ENCODE peak calls at places on chromosomes 6 and 20, in five cellular contexts. R is IMR-90, Y is H1, F is H9, T is neuronal stem cell. I is an unnamed sample.
A peak's percentile ranks its signal among the peaks of the same experiment; 100 is the strongest.

GRCh38 chr20:44256961-44257360 is 9.9 kb downstream of the GDAP1L1 start:
- DNase-seq in R (no peak), Y (no peak), F (no peak), T (no peak), I (no peak)

GRCh38 chr20:826695-827323 is 6.7 kb upstream of the FAM110A start:
- DNase-seq in R (no peak), Y (no peak), F (no peak), T (no peak), I (no peak)

GRCh38 chr6:111477481-111477938 is 5.5 kb downstream of the REV3L start:
- DNase-seq in R (no peak), Y (no peak), F (no peak), T (no peak), I (peak; percentile 36)

GRCh38 chr6:21500314-21500713 is 93.2 kb upstream of the SOX4 start:
- DNase-seq in R (no peak), Y (no peak), F (no peak), T (no peak), I (peak; percentile 28)

GRCh38 chr20:20214757-20215275 is 153.1 kb upstream of the INSM1 start:
- DNase-seq in R (no peak), Y (no peak), F (no peak), T (no peak), I (no peak)

GRCh38 chr6:148629910-148630470 is 116.8 kb upstream of the UST start:
- DNase-seq in R (no peak), Y (no peak), F (no peak), T (no peak), I (no peak)

GRCh38 chr20:21147593-21147992 is 21.7 kb downstream of the KIZ start:
- DNase-seq in R (peak; percentile 32), Y (no peak), F (no peak), T (no peak), I (peak; percentile 12)

GRCh38 chr20:57651977-57652864 is 32.0 kb upstream of the ZBP1 start:
- DNase-seq in R (no peak), Y (no peak), F (no peak), T (no peak), I (no peak)

GRCh38 chr20:24001901-24002405 is 13.4 kb upstream of the GGTLC1 start:
- DNase-seq in R (no peak), Y (no peak), F (no peak), T (no peak), I (no peak)

GRCh38 chr20:58094160-58094559 is 134.3 kb downstream of the ANKRD60 start:
- DNase-seq in R (no peak), Y (no peak), F (peak; percentile 22), T (no peak), I (no peak)

GRCh38 chr6:30219244-30219643 is 6.0 kb upstream of the TRIM26 start:
- DNase-seq in R (peak; percentile 44), Y (peak; percentile 59), F (peak; percentile 61), T (no peak), I (peak; percentile 64)

GRCh38 chr6:24935753-24936152 is at the start of gene RIPOR2:
- DNase-seq in R (no peak), Y (peak; percentile 60), F (peak; percentile 85), T (no peak), I (no peak)

GRCh38 chr6:86969573-86969972 is 32.2 kb downstream of the HTR1E start:
- DNase-seq in R (no peak), Y (no peak), F (no peak), T (no peak), I (no peak)

GRCh38 chr6:141421378-141421777 is 711.3 kb upstream of the GJE1 start:
- DNase-seq in R (peak; percentile 85), Y (no peak), F (no peak), T (no peak), I (peak; percentile 65)

GRCh38 chr6:111843347-111844147 is 29.7 kb downstream of the FYN start:
- DNase-seq in R (no peak), Y (no peak), F (no peak), T (no peak), I (no peak)

GRCh38 chr20:33252460-33252859 is 16.7 kb downstream of the BPIFA1 start:
- DNase-seq in R (no peak), Y (no peak), F (no peak), T (no peak), I (no peak)

GRCh38 chr20:33789109-33789857 is 21.9 kb upstream of the CHMP4B start:
- DNase-seq in R (peak; percentile 96), Y (no peak), F (no peak), T (no peak), I (peak; percentile 96)

GRCh38 chr20:47465335-47466090 is 36.2 kb upstream of the NCOA3 start:
- DNase-seq in R (no peak), Y (no peak), F (no peak), T (no peak), I (no peak)

GRCh38 chr20:35344354-35344837 is 52.2 kb upstream of the FAM83C start:
- DNase-seq in R (peak; percentile 96), Y (no peak), F (no peak), T (no peak), I (peak; percentile 91)

GRCh38 chr20:25745738-25746137 is 49.1 kb upstream of the ZNF337 start:
- DNase-seq in R (no peak), Y (no peak), F (no peak), T (no peak), I (no peak)

GRCh38 chr6:148415511-148416286 is 73.1 kb downstream of the SASH1 start:
- DNase-seq in R (no peak), Y (no peak), F (no peak), T (no peak), I (no peak)

GRCh38 chr20:31788578-31788977 is 30.6 kb upstream of the MYLK2 start:
- DNase-seq in R (peak; percentile 28), Y (no peak), F (peak; percentile 45), T (no peak), I (no peak)

GRCh38 chr6:83307849-83308248 is 114.7 kb downstream of the RWDD2A start:
- DNase-seq in R (no peak), Y (no peak), F (no peak), T (no peak), I (no peak)
- H3K14ac ChIP-seq in R (no peak overlapping the region), Y (no peak overlapping the region), F (no peak overlapping the region), T (no peak overlapping the region), I (no peak overlapping the region)

GRCh38 chr6:6379573-6379972 is 59.1 kb upstream of the F13A1 start:
- DNase-seq in R (no peak), Y (no peak), F (no peak), T (no peak), I (no peak)

DNA sequence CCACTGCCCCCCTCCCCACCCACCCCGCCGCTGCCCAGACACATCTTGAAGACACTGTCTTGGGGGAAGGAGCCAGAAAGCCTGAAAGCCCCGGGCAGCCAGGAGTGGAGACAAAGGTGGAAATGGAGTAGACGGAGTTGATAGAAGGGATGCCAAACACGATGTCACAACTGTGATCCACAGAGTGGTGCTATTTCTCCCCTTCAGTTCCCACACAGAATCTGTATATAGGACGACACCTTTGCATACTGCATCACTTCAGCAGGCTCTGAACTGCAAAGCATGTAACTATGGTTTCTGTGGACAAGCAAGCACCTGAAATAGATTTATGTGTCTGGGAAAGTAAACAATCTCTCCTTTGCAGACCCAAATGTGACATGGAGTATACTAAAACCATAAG is 56.4 kb upstream of the F13A1 start:
- DNase-seq in R (no peak), Y (no peak), F (no peak), T (no peak), I (no peak)
- H2BK15ac ChIP-seq in R (no peak overlapping the region), Y (no peak overlapping the region), F (no peak overlapping the region), T (no peak overlapping the region), I (no peak overlapping the region)

GRCh38 chr20:62794007-62794724 is 2.1 kb upstream of the MRGBP start:
- DNase-seq in R (peak; percentile 95), Y (peak; percentile 98), F (peak; percentile 96), T (peak; percentile 95), I (peak; percentile 95)
- H3K14ac ChIP-seq in R (peak overlapping the region; percentile 68), Y (no peak overlapping the region), F (no peak overlapping the region), T (peak overlapping the region; percentile 90), I (peak overlapping the region; percentile 87)

DNA sequence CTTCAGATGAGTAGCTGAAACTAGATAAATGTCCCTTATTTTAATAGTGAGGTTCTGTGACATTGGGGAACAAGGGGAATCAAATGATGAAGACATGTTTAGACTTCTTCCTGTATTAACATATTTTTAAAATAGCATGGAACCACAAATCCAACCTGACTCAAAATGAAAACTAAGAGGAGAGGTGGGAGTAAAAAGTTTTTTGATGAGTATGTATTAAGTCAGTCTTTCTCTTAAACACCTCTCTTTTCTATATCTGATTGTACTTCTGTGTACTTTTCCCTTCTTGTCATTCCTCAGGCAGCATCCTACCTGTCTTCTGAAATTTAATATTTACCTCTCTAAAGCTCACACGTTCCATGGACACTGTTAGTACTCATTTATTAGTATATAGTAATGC is 8.7 kb upstream of the SDHAF4 start:
- DNase-seq in R (no peak), Y (no peak), F (no peak), T (no peak), I (no peak)
- H2BK15ac ChIP-seq in R (no peak overlapping the region), Y (no peak overlapping the region), F (no peak overlapping the region), T (no peak overlapping the region), I (no peak overlapping the region)

DNA sequence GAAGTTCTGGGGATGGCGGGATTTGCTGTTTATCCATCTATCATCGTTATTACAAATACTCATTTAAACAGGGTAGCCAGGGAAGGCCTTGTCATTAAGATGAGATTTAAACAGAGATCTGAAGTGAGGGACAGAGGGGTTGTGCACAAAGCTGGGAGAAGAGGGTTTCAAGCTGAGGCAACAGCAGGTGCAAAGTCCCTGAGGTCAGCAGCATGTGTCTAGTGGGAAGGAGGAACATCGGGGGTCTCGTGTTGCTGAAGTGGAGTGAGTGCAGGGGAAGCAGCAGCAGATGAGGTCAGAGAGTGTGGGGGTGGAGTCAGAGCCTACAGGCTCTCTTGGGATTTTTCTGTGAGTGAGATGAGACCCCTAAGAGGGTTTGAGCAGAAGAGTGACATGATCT is 52.0 kb downstream of the CDH22 start:
- DNase-seq in R (no peak), Y (no peak), F (no peak), T (no peak), I (no peak)
- H3K14ac ChIP-seq in R (no peak overlapping the region), Y (no peak overlapping the region), F (no peak overlapping the region), T (no peak overlapping the region), I (no peak overlapping the region)

I was measured in mesenchymal stem cell.